ENCODE peak calls at places on chromosome 16, in nine cellular contexts. One of them, this sample, is unnamed.

GRCh38 chr16:116015-116414 is 22.5 kb downstream of the NPRL3 start:
- DNase-seq in testis: no peak
- DNase-seq in OCI-LY7: no peak
- DNase-seq in tibial artery: no peak
- DNase-seq in GM12878: no peak
- DNase-seq in osteoblast: no peak
- DNase-seq in body of pancreas: no peak
- DNase-seq in pancreas: no peak
- DNase-seq in fibroblast of lung: no peak
- DNase-seq in this sample: no peak

GRCh38 chr16:53773150-53773846 is 69.3 kb downstream of the FTO start:
- DNase-seq in tibial artery: no peak
- DNase-seq in GM12878: peak; percentile 13
- DNase-seq in OCI-LY7: peak; percentile 16
- DNase-seq in osteoblast: no peak
- DNase-seq in testis: peak; percentile 40
- DNase-seq in fibroblast of lung: peak; percentile 81
- DNase-seq in body of pancreas: peak; percentile 49
- DNase-seq in pancreas: peak; percentile 58
- DNase-seq in this sample: peak; percentile 46

GRCh38 chr16:104828-105374 is 26.9 kb downstream of the MPG start:
- DNase-seq in testis: no peak
- DNase-seq in tibial artery: no peak
- DNase-seq in pancreas: no peak
- DNase-seq in OCI-LY7: no peak
- DNase-seq in fibroblast of lung: no peak
- DNase-seq in osteoblast: no peak
- DNase-seq in GM12878: no peak
- DNase-seq in body of pancreas: no peak
- DNase-seq in this sample: no peak

GRCh38 chr16:57761301-57761700 is 25.7 kb downstream of the KATNB1 start:
- DNase-seq in body of pancreas: no peak
- DNase-seq in testis: no peak
- DNase-seq in OCI-LY7: no peak
- DNase-seq in tibial artery: no peak
- DNase-seq in fibroblast of lung: no peak
- DNase-seq in GM12878: no peak
- DNase-seq in pancreas: no peak
- DNase-seq in osteoblast: peak; percentile 70
- DNase-seq in this sample: no peak

GRCh38 chr16:5581963-5582362 is 484.4 kb upstream of the EEF2KMT start:
- DNase-seq in body of pancreas: no peak
- DNase-seq in tibial artery: no peak
- DNase-seq in pancreas: no peak
- DNase-seq in GM12878: no peak
- DNase-seq in fibroblast of lung: no peak
- DNase-seq in OCI-LY7: no peak
- DNase-seq in testis: no peak
- DNase-seq in osteoblast: no peak
- DNase-seq in this sample: peak; percentile 50

GRCh38 chr16:11587643-11588247 is 1.0 kb upstream of the LITAF start:
- DNase-seq in testis: no peak
- DNase-seq in body of pancreas: no peak
- DNase-seq in tibial artery: no peak
- DNase-seq in fibroblast of lung: no peak
- DNase-seq in pancreas: no peak
- DNase-seq in GM12878: no peak
- DNase-seq in OCI-LY7: no peak
- DNase-seq in osteoblast: no peak
- DNase-seq in this sample: peak; percentile 71

GRCh38 chr16:69520800-69521602 is 44.8 kb upstream of the NFAT5 start:
- DNase-seq in pancreas: no peak
- DNase-seq in testis: no peak
- DNase-seq in GM12878: peak; percentile 65
- DNase-seq in tibial artery: no peak
- DNase-seq in osteoblast: no peak
- DNase-seq in OCI-LY7: no peak
- DNase-seq in fibroblast of lung: no peak
- DNase-seq in body of pancreas: no peak
- DNase-seq in this sample: no peak

GRCh38 chr16:86794216-86794864 is 216.0 kb downstream of the FOXL1 start:
- DNase-seq in osteoblast: no peak
- DNase-seq in OCI-LY7: no peak
- DNase-seq in GM12878: no peak
- DNase-seq in pancreas: no peak
- DNase-seq in testis: no peak
- DNase-seq in fibroblast of lung: peak; percentile 63
- DNase-seq in body of pancreas: no peak
- DNase-seq in tibial artery: no peak
- DNase-seq in this sample: no peak

GRCh38 chr16:54929090-54930033 is 1.3 kb upstream of the IRX5 start:
- DNase-seq in osteoblast: peak; percentile 99
- DNase-seq in body of pancreas: peak; percentile 99
- DNase-seq in GM12878: peak; percentile 60
- DNase-seq in tibial artery: peak; percentile 100
- DNase-seq in pancreas: peak; percentile 100
- DNase-seq in fibroblast of lung: peak; percentile 97
- DNase-seq in OCI-LY7: peak; percentile 99
- DNase-seq in testis: peak; percentile 100
- DNase-seq in this sample: peak; percentile 100

GRCh38 chr16:88479795-88480760 is 27.0 kb downstream of the ZFPM1 start:
- DNase-seq in body of pancreas: peak; percentile 91
- DNase-seq in pancreas: peak; percentile 85
- DNase-seq in tibial artery: no peak
- DNase-seq in OCI-LY7: peak; percentile 78
- DNase-seq in fibroblast of lung: no peak
- DNase-seq in testis: peak; percentile 58
- DNase-seq in osteoblast: no peak
- DNase-seq in GM12878: no peak
- DNase-seq in this sample: no peak

GRCh38 chr16:55040366-55041086 is 109.9 kb downstream of the IRX5 start:
- DNase-seq in osteoblast: no peak
- DNase-seq in GM12878: no peak
- DNase-seq in testis: no peak
- DNase-seq in pancreas: no peak
- DNase-seq in body of pancreas: no peak
- DNase-seq in tibial artery: peak; percentile 54
- DNase-seq in OCI-LY7: no peak
- DNase-seq in fibroblast of lung: no peak
- DNase-seq in this sample: no peak

GRCh38 chr16:6165330-6165984 is 1067.9 kb upstream of the EEF2KMT start:
- DNase-seq in GM12878: no peak
- DNase-seq in testis: no peak
- DNase-seq in fibroblast of lung: peak; percentile 14
- DNase-seq in OCI-LY7: no peak
- DNase-seq in osteoblast: no peak
- DNase-seq in tibial artery: no peak
- DNase-seq in pancreas: no peak
- DNase-seq in body of pancreas: no peak
- DNase-seq in this sample: no peak

GRCh38 chr16:65727534-65728137 is 605.8 kb upstream of the CDH11 start:
- DNase-seq in GM12878: no peak
- DNase-seq in tibial artery: no peak
- DNase-seq in osteoblast: no peak
- DNase-seq in pancreas: no peak
- DNase-seq in fibroblast of lung: no peak
- DNase-seq in body of pancreas: no peak
- DNase-seq in testis: no peak
- DNase-seq in OCI-LY7: no peak
- DNase-seq in this sample: no peak

GRCh38 chr16:56268799-56269198 is 77.5 kb downstream of the GNAO1 start:
- DNase-seq in fibroblast of lung: no peak
- DNase-seq in osteoblast: no peak
- DNase-seq in tibial artery: peak; percentile 34
- DNase-seq in body of pancreas: no peak
- DNase-seq in OCI-LY7: no peak
- DNase-seq in pancreas: no peak
- DNase-seq in testis: no peak
- DNase-seq in GM12878: no peak
- DNase-seq in this sample: no peak

GRCh38 chr16:46884513-46885293 is 541 bp downstream of the GPT2 start:
- DNase-seq in pancreas: peak; percentile 69
- DNase-seq in fibroblast of lung: peak; percentile 34
- DNase-seq in testis: no peak
- DNase-seq in GM12878: no peak
- DNase-seq in tibial artery: no peak
- DNase-seq in osteoblast: no peak
- DNase-seq in body of pancreas: peak; percentile 67
- DNase-seq in OCI-LY7: peak; percentile 55
- DNase-seq in this sample: peak; percentile 36

GRCh38 chr16:74521691-74522090 is 85.2 kb downstream of the GLG1 start:
- DNase-seq in tibial artery: no peak
- DNase-seq in pancreas: no peak
- DNase-seq in body of pancreas: no peak
- DNase-seq in osteoblast: peak; percentile 62
- DNase-seq in testis: no peak
- DNase-seq in GM12878: no peak
- DNase-seq in fibroblast of lung: peak; percentile 71
- DNase-seq in OCI-LY7: no peak
- DNase-seq in this sample: peak; percentile 89

GRCh38 chr16:1151424-1152122 is 1.3 kb upstream of the CACNA1H start:
- DNase-seq in osteoblast: peak; percentile 92
- DNase-seq in tibial artery: no peak
- DNase-seq in GM12878: no peak
- DNase-seq in testis: no peak
- DNase-seq in fibroblast of lung: no peak
- DNase-seq in OCI-LY7: no peak
- DNase-seq in body of pancreas: no peak
- DNase-seq in pancreas: no peak
- DNase-seq in this sample: no peak

GRCh38 chr16:79597775-79598174 is 2.8 kb downstream of the MAF start:
- DNase-seq in osteoblast: peak; percentile 76
- DNase-seq in GM12878: no peak
- DNase-seq in testis: no peak
- DNase-seq in OCI-LY7: no peak
- DNase-seq in tibial artery: no peak
- DNase-seq in fibroblast of lung: no peak
- DNase-seq in body of pancreas: no peak
- DNase-seq in pancreas: no peak
- DNase-seq in this sample: no peak
- H3K4me3 ChIP-seq in osteoblast: peak overlapping the region; percentile 74
- H3K4me3 ChIP-seq in GM12878: no peak overlapping the region
- H3K4me3 ChIP-seq in testis: peak overlapping the region; percentile 83
- H3K4me3 ChIP-seq in OCI-LY7: no peak overlapping the region
- H3K4me3 ChIP-seq in tibial artery: peak overlapping the region; percentile 63
- H3K4me3 ChIP-seq in fibroblast of lung: peak overlapping the region; percentile 83
- H3K4me3 ChIP-seq in body of pancreas: no peak overlapping the region
- H3K4me3 ChIP-seq in pancreas: no peak overlapping the region
- H3K4me3 ChIP-seq in this sample: no peak overlapping the region

DNA sequence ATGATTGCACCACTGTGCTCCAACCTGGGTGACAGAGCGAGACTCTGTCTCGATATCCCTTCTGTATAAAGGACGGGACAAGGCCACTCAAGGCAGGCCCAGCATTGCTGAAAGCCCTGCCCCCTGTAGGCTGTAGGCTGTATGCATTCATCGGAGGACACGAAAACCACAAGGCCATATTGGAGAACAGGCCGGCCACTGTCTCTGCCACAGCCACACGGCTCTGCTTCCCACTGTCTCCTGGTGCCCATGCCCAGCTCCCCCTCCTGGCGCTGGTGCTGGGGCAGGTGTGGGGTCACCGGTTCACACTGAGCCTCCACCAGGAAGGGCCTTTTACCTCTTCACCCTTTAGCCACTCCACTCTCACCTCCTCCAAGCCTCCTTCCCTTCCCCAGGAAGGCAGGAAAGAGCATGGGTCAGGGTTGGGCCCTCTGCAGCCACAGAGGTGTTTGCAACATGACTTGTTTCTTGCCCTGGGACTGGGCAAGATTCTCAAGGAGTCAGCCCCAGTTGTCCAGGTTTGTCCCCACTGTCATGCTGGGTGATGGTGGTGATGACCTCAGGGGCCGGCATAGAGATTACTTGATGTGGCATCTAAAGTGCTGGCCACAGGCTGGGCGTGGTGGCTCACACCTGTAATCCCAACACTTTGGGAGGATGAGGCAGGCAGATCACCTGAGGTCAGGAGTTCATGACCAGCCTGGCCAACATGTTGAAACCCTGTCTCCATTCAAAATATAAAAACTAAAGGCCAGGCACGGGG is 5.3 kb upstream of the NTN3 start:
- DNase-seq in OCI-LY7: peak; percentile 46
- DNase-seq in osteoblast: no peak
- DNase-seq in pancreas: no peak
- DNase-seq in tibial artery: no peak
- DNase-seq in body of pancreas: no peak
- DNase-seq in GM12878: no peak
- DNase-seq in testis: no peak
- DNase-seq in fibroblast of lung: no peak
- DNase-seq in this sample: no peak
- TF ChIP-seq CTCF in OCI-LY7: peak; percentile 66
- TF ChIP-seq CTCF in osteoblast: peak; percentile 35
- TF ChIP-seq CTCF in pancreas: no peak
- TF ChIP-seq CTCF in tibial artery: no peak
- TF ChIP-seq CTCF in body of pancreas: no peak
- TF ChIP-seq CTCF in GM12878: peak; percentile 33
- TF ChIP-seq CTCF in testis: no peak
- TF ChIP-seq CTCF in fibroblast of lung: peak; percentile 37
- TF ChIP-seq CTCF in this sample: peak; percentile 40

DNA sequence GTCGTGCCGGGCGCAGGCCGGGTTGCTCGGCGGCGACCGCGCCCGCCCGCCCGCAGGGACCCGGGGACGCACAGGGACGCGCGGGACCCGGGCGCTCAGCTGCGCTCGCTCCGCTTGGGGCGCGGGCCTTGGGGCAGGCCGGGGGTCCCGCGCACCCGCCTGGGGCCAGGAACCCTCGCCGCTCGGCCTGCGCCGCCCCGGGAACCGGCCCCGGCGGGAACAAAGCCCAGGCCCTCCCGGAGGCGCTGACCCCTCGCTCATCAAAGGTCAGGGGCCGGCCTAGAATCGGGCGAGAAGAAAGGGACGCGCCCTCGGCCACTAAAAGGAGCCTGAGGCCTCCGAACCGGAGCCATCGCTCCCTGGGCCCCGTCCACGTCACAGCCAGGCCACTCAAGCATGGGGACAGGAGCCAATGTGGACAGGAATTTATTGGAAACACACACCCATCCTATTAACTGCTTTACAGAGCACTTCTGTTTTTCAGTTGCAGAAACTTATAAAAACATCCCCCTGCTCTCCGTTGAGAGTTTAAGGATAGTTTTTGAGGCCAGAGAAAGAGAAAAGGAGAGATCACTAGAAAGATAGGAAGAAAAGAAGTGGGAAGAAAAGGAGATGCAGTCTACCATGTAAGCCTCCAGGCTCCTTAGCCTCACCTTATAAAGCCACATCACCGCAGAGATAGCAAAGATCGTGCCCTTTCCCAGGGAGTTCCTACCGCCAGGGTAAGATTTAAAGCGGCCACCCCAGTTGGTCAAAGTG is 543 bp upstream of the ZFHX3 start:
- DNase-seq in osteoblast: peak; percentile 68
- DNase-seq in fibroblast of lung: no peak
- DNase-seq in body of pancreas: peak; percentile 54
- DNase-seq in tibial artery: peak; percentile 87
- DNase-seq in OCI-LY7: no peak
- DNase-seq in pancreas: no peak
- DNase-seq in GM12878: no peak
- DNase-seq in testis: peak; percentile 32
- DNase-seq in this sample: peak; percentile 47
- H3K4me1 ChIP-seq in osteoblast: peaks cover 80% of the 10 kb centered on the region
- H3K4me1 ChIP-seq in fibroblast of lung: peaks cover 51% of the 10 kb centered on the region
- H3K4me1 ChIP-seq in body of pancreas: peaks cover 65% of the 10 kb centered on the region
- H3K4me1 ChIP-seq in tibial artery: peaks cover 54% of the 10 kb centered on the region
- H3K4me1 ChIP-seq in OCI-LY7: peaks cover under 1% of the 10 kb centered on the region
- H3K4me1 ChIP-seq in pancreas: peaks cover 44% of the 10 kb centered on the region
- H3K4me1 ChIP-seq in GM12878: peaks cover 19% of the 10 kb centered on the region
- H3K4me1 ChIP-seq in testis: peaks cover 14% of the 10 kb centered on the region
- H3K4me1 ChIP-seq in this sample: peaks cover 70% of the 10 kb centered on the region

GRCh38 chr16:50551243-50551642 is 3.0 kb downstream of the NKD1 start:
- DNase-seq in osteoblast: no peak
- DNase-seq in fibroblast of lung: no peak
- DNase-seq in pancreas: no peak
- DNase-seq in body of pancreas: no peak
- DNase-seq in OCI-LY7: no peak
- DNase-seq in testis: no peak
- DNase-seq in tibial artery: no peak
- DNase-seq in GM12878: no peak
- DNase-seq in this sample: no peak
- H3K4me3 ChIP-seq in osteoblast: no peak overlapping the region
- H3K4me3 ChIP-seq in fibroblast of lung: no peak overlapping the region
- H3K4me3 ChIP-seq in pancreas: no peak overlapping the region
- H3K4me3 ChIP-seq in body of pancreas: no peak overlapping the region
- H3K4me3 ChIP-seq in OCI-LY7: no peak overlapping the region
- H3K4me3 ChIP-seq in testis: no peak overlapping the region
- H3K4me3 ChIP-seq in tibial artery: peak overlapping the region; percentile 89
- H3K4me3 ChIP-seq in GM12878: no peak overlapping the region
- H3K4me3 ChIP-seq in this sample: no peak overlapping the region